ENCODE peak calls at places on chromosomes 6 and 20, in eight cellular contexts. G is tibial artery, Q is left ventricle myocardium inferior, V is ovary, R is lung, P is SK-N-SH, B is colonic mucosa, I is hepatocyte. D is an unnamed sample.

GRCh38 chr6:161361529-161361928 is 87.7 kb upstream of the AGPAT4 start:
- DNase-seq in V (no peak), P (no peak), G (no peak), I (no peak), Q (no peak), B (no peak), R (no peak), D (no peak)

GRCh38 chr6:157343732-157344131 is 20.4 kb upstream of the TMEM242 start:
- DNase-seq in I (no peak), R (no peak), G (no peak), B (no peak), P (no peak), V (no peak), Q (no peak), D (no peak)

GRCh38 chr6:27280064-27280539 is 32.0 kb downstream of the POM121L2 start:
- DNase-seq in Q (no peak), G (no peak), R (no peak), V (peak; percentile 20), P (peak; percentile 31), I (peak; percentile 73), B (peak; percentile 43), D (peak; percentile 37)

GRCh38 chr20:46393967-46394366 is 12.4 kb downstream of the ELMO2 start:
- DNase-seq in I (no peak), P (no peak), G (no peak), V (no peak), Q (no peak), B (no peak), R (no peak), D (no peak)

GRCh38 chr20:46270977-46271744 is 37.1 kb downstream of the CDH22 start:
- DNase-seq in R (no peak), I (no peak), B (no peak), Q (no peak), G (no peak), V (no peak), P (no peak), D (no peak)

GRCh38 chr20:6533828-6534388 is 233.6 kb upstream of the BMP2 start:
- DNase-seq in I (peak; percentile 12), G (no peak), P (no peak), B (no peak), R (no peak), V (no peak), Q (no peak), D (no peak)

GRCh38 chr6:170111816-170112582 is 178.9 kb downstream of the DLL1 start:
- DNase-seq in P (peak; percentile 9), V (no peak), I (no peak), G (peak; percentile 47), Q (no peak), B (no peak), R (no peak), D (no peak)

GRCh38 chr20:16064991-16065707 is 508.1 kb downstream of the KIF16B start:
- DNase-seq in G (no peak), V (no peak), Q (no peak), B (no peak), I (no peak), P (no peak), R (no peak), D (peak; percentile 23)

GRCh38 chr6:36765943-36766648 is 68.5 kb downstream of the RAB44 start:
- DNase-seq in V (peak; percentile 79), B (peak; percentile 87), R (peak; percentile 85), Q (peak; percentile 77), P (peak; percentile 90), I (peak; percentile 93), G (peak; percentile 88), D (peak; percentile 94)

GRCh38 chr20:2585811-2586210 is 49.4 kb downstream of the TMC2 start:
- DNase-seq in P (no peak), Q (no peak), G (no peak), V (no peak), I (no peak), R (no peak), B (no peak), D (peak; percentile 30)

GRCh38 chr6:144173971-144174370 is 23.7 kb downstream of the STX11 start:
- DNase-seq in V (no peak), G (no peak), B (no peak), I (no peak), Q (no peak), P (no peak), R (no peak), D (no peak)

GRCh38 chr20:37152284-37152683 is 26.8 kb upstream of the RPN2 start:
- DNase-seq in B (no peak), G (no peak), P (no peak), R (no peak), I (no peak), V (no peak), Q (no peak), D (no peak)

DNA sequence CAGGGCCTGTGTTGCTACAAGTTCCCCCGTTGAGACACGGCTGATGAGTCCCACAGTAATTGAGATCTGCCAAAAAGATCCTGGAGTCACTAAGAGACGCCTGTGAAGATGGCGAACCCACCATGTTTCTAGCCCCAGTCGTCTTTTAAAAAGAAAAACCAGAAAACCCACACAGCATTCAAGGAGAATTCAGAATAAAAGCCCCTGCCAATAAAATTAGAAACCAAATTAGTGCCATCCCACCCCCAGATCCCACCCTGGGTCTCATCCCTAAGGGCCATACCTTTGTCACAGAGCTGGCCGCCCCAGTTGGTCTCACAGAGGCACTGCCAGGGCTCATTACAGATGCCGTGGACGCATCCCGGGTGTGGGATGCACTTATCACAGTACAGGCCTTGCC is 21.6 kb downstream of the JAG1 start:
- DNase-seq in V (peak; percentile 26), I (no peak), G (no peak), Q (no peak), P (no peak), R (no peak), B (no peak), D (no peak)
- H3K27ac ChIP-seq in V (peak overlapping the region; percentile 24), I (no peak overlapping the region), G (peak overlapping the region; percentile 99), Q (peak overlapping the region; percentile 71), P (peak overlapping the region; percentile 37), R (no peak overlapping the region), B (no peak overlapping the region), D (peak overlapping the region; percentile 89)

GRCh38 chr20:32438331-32438858 is 80.3 kb downstream of the ASXL1 start:
- DNase-seq in I (no peak), V (no peak), P (no peak), R (no peak), B (no peak), G (no peak), Q (no peak), D (no peak)
- H3K4me1 ChIP-seq in I (peaks cover 9% of the 10 kb centered on the region), V (no peaks in the 10 kb centered on the region), P (peaks cover 4% of the 10 kb centered on the region), R (no peaks in the 10 kb centered on the region), B (no peaks in the 10 kb centered on the region), G (no peaks in the 10 kb centered on the region), Q (peaks cover 11% of the 10 kb centered on the region), D (peaks cover 3% of the 10 kb centered on the region)

GRCh38 chr20:58810879-58811250 is 39.8 kb downstream of the GNAS-AS1 start:
- DNase-seq in I (no peak), B (no peak), G (no peak), V (no peak), P (no peak), Q (no peak), R (no peak), D (no peak)

GRCh38 chr20:58811334-58811733 is 39.4 kb downstream of the GNAS-AS1 start:
- DNase-seq in P (no peak), V (no peak), Q (no peak), B (no peak), I (no peak), G (no peak), R (no peak), D (no peak)

GRCh38 chr20:58813369-58813768 is 37.3 kb downstream of the GNAS-AS1 start:
- DNase-seq in G (no peak), P (no peak), V (no peak), I (no peak), B (no peak), Q (no peak), R (no peak), D (no peak)

GRCh38 chr20:58810116-58810878 is 40.4 kb downstream of the GNAS-AS1 start:
- DNase-seq in G (no peak), P (no peak), B (no peak), V (no peak), Q (no peak), I (no peak), R (no peak), D (peak; percentile 11)

DNA sequence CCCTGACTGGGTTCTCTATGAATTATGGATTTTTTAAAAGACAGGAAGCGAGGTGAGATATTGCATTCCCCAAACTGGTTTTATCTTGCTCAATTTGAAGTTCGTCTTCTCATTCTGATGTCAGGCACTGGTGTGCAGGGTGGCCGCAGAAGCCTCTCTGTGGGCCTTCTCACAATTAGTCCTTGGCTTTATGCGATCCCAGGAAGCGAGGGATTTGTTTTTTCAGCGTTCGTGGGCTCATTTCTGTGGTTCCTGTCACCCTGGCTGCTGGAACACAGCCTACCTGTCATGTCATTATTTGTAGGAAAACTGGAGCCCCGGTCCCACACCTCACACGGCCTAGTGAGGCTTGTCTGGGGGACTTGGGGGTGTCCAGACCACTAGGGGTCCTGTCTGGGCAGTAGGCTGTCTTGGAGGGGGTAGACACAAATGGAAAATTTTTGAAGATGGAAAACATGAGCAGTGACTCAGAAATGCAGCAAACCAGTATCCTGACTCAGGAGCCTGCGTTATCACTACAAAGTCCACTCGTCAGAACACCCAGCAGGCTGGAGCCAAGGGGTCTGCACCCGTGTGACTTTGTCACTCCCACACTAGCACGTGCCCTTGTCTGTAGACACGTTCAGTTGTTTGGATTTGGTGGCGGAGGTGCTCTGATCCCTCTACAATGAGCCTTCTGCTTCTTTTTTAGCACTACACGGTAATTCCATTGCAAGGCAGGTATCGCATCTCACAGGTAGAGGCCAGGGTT is 42.2 kb downstream of the GNAS-AS1 start:
- DNase-seq in B (no peak), V (no peak), R (no peak), G (no peak), I (no peak), P (no peak), Q (no peak), D (peak; percentile 8)
- TF ChIP-seq CTCF in B (no peak), V (no peak), R (no peak), G (no peak), I (no peak), P (no peak), Q (no peak), D (no peak)

GRCh38 chr6:130212215-130212874 is 10.4 kb downstream of the SAMD3 start:
- DNase-seq in P (no peak), Q (no peak), R (no peak), I (peak; percentile 15), B (no peak), V (no peak), G (no peak), D (no peak)

GRCh38 chr6:130218136-130218535 is 4.6 kb downstream of the SAMD3 start:
- DNase-seq in B (no peak), V (no peak), R (no peak), Q (no peak), I (no peak), P (no peak), G (no peak), D (no peak)

GRCh38 chr6:130215526-130215925 is 7.2 kb downstream of the SAMD3 start:
- DNase-seq in P (no peak), R (no peak), G (no peak), I (no peak), B (no peak), Q (no peak), V (no peak), D (no peak)

GRCh38 chr6:130211697-130212096 is 11.1 kb downstream of the SAMD3 start:
- DNase-seq in R (no peak), B (no peak), G (no peak), I (no peak), Q (no peak), V (no peak), P (no peak), D (no peak)

DNA sequence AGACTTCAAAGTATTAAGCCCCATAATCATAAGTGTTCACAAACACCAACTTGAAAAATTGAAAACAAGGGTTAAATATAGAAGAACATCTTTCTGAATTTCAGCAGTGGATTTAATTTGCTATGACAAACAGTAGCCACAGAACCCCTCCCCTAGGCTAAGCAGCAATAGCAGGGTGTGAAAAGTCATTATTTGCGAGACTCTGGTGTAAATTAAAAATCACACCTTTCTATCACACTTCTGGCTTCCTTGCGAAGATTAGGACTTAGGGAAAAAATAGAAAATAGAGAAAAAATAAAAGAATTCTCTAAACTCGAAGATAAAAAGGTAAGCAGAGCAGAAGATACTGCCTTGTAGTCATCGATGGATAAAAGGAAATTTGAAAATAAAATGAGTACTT is 6.1 kb downstream of the SAMD3 start:
- DNase-seq in P (no peak), R (no peak), B (no peak), G (no peak), I (no peak), Q (no peak), V (no peak), D (no peak)
- H3K27ac ChIP-seq in P (no peak overlapping the region), R (no peak overlapping the region), B (no peak overlapping the region), G (no peak overlapping the region), I (no peak overlapping the region), Q (no peak overlapping the region), V (no peak overlapping the region), D (no peak overlapping the region)

D was measured in cardiac muscle cell.